ENCODE peak calls at places on chromosomes 16 and 17, in four cellular contexts. Q is esophagus squamous epithelium, W is adrenal gland, M is uterus. H is an unnamed sample.

GRCh38 chr17:20263595-20263994 is 203.7 kb downstream of the LGALS9B start:
- DNase-seq in Q (no peak), W (no peak), M (peak), H (no peak)

GRCh38 chr17:6903516-6903915 is 72.0 kb upstream of the TEKT1 start:
- DNase-seq in Q (no peak), W (no peak), M (no peak), H (no peak)

GRCh38 chr16:30953511-30954124 is 3.9 kb upstream of the SETD1A start:
- DNase-seq in Q (no peak), W (peak), M (peak), H (peak)

GRCh38 chr16:53219795-53220194 is 165.0 kb downstream of the CHD9 start:
- DNase-seq in Q (no peak), W (no peak), M (no peak), H (no peak)

GRCh38 chr17:12883472-12883871 is 94.2 kb downstream of the ARHGAP44 start:
- DNase-seq in Q (no peak), W (no peak), M (no peak), H (no peak)

GRCh38 chr17:7838291-7839075 is 4.5 kb downstream of the KDM6B start:
- DNase-seq in Q (no peak), W (peak), M (peak), H (peak)

GRCh38 chr17:12567077-12568053 is 98.3 kb upstream of the MYOCD start:
- DNase-seq in Q (no peak), W (no peak), M (no peak), H (no peak)

GRCh38 chr17:73929860-73930430 is 273.5 kb upstream of the RPL38 start:
- DNase-seq in Q (no peak), W (no peak), M (no peak), H (no peak)

GRCh38 chr16:67530013-67530939 is 1.6 kb downstream of the RIPOR1 start:
- DNase-seq in Q (no peak), W (peak), M (peak), H (peak)

GRCh38 chr17:59377410-59377809 is 46.0 kb downstream of the YPEL2 start:
- DNase-seq in Q (no peak), W (no peak), M (no peak), H (no peak)

GRCh38 chr16:87924041-87924851 is 12.1 kb downstream of the CA5A start:
- DNase-seq in Q (no peak), W (no peak), M (no peak), H (no peak)

GRCh38 chr17:57924677-57925076 is 30.5 kb downstream of the CUEDC1 start:
- DNase-seq in Q (no peak), W (peak), M (no peak), H (no peak)

GRCh38 chr16:86806838-86807351 is 228.5 kb downstream of the FOXL1 start:
- DNase-seq in Q (no peak), W (no peak), M (no peak), H (no peak)

GRCh38 chr17:7589891-7590611 is at the start of gene SOX15:
- DNase-seq in Q (no peak), W (no peak), M (no peak), H (no peak)

GRCh38 chr16:21263640-21264211 is 14.4 kb downstream of the CRYM start:
- DNase-seq in Q (no peak), W (peak), M (no peak), H (no peak)

GRCh38 chr16:74605746-74606520 is 981 bp downstream of the GLG1 start:
- DNase-seq in Q (no peak), W (no peak), M (no peak), H (no peak)

GRCh38 chr17:3621146-3621720 is 12.0 kb upstream of the TRPV1 start:
- DNase-seq in Q (no peak), W (no peak), M (no peak), H (no peak)

GRCh38 chr17:75831032-75831567 is 13.1 kb downstream of the UNC13D start:
- DNase-seq in Q (no peak), W (no peak), M (no peak), H (no peak)

GRCh38 chr17:81057079-81057730 is 22.3 kb downstream of the BAIAP2 start:
- DNase-seq in Q (no peak), W (peak), M (peak), H (peak)

GRCh38 chr16:78310196-78310595 is 210.7 kb downstream of the WWOX start:
- DNase-seq in Q (no peak), W (no peak), M (no peak), H (no peak)

GRCh38 chr16:73743665-73744496 is 552.7 kb upstream of the PSMD7 start:
- DNase-seq in Q (no peak), W (no peak), M (no peak), H (no peak)

GRCh38 chr17:79798296-79799173 is 1.7 kb upstream of the CBX8 start:
- DNase-seq in Q (no peak), W (no peak), M (no peak), H (no peak)

GRCh38 chr16:380837-381787 is 666 bp downstream of the PGAP6 start:
- DNase-seq in Q (no peak), W (no peak), M (no peak), H (peak)

GRCh38 chr16:50718761-50719400 is 23.0 kb upstream of the CYLD start:
- DNase-seq in Q (no peak), W (no peak), M (no peak), H (no peak)

GRCh38 chr16:84228321-84228838 is 11.4 kb downstream of the KCNG4 start:
- DNase-seq in Q (no peak), W (peak), M (peak), H (peak)
- H3K27ac ChIP-seq in Q (no peak), W (no peak), M (peak), H (no peak)

DNA sequence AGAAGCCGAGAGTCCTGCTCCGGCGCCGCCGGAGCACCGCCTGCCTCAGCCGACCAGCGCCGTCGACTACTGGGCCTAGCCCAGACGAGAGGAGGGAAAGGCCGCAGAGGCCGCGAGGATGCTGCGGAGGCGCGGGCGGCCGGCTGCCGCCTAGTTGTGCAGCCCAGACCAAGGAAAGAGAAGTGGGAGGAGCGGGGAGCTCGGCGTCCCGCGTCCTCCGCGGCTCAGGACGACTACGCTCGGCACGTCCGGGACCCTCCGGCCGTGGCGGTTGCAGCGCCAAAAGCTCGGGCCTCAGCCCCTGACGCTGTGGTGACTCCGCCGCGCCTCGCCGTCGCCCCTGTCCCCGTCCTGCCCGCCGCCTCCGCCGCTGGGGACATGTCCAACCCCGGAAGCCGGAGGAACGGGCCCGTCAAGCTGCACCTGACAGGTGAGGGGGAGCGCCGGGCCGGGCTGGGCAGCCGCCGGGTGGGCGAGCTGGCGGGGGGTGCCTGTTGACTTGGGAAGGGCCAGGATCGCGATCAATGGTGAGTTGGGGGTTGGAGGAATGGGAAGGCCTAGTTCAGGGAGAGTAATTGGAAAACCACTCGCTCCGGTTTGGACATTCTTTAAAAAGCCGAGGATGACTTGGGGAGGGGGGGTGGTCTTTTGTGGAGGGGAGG is 37.7 kb downstream of the RNF135 start:
- DNase-seq in Q (no peak), W (peak), M (peak), H (peak)
- H3K27ac ChIP-seq in Q (peak), W (peak), M (peak), H (peak)

GRCh38 chr17:38426441-38426840 is 1.8 kb upstream of the ARHGAP23 start:
- DNase-seq in Q (no peak), W (no peak), M (no peak), H (peak)
- H3K27ac ChIP-seq in Q (peak), W (peak), M (peak), H (peak)

GRCh38 chr16:81403208-81403600 is 41.4 kb upstream of the CMIP start:
- DNase-seq in Q (no peak), W (no peak), M (no peak), H (no peak)

GRCh38 chr16:81399909-81400308 is 44.7 kb upstream of the CMIP start:
- DNase-seq in Q (no peak), W (no peak), M (no peak), H (no peak)

GRCh38 chr16:81401035-81401950 is 43.3 kb upstream of the CMIP start:
- DNase-seq in Q (no peak), W (no peak), M (peak), H (peak)

GRCh38 chr16:81405702-81406113 is 38.9 kb upstream of the CMIP start:
- DNase-seq in Q (no peak), W (no peak), M (no peak), H (no peak)

DNA sequence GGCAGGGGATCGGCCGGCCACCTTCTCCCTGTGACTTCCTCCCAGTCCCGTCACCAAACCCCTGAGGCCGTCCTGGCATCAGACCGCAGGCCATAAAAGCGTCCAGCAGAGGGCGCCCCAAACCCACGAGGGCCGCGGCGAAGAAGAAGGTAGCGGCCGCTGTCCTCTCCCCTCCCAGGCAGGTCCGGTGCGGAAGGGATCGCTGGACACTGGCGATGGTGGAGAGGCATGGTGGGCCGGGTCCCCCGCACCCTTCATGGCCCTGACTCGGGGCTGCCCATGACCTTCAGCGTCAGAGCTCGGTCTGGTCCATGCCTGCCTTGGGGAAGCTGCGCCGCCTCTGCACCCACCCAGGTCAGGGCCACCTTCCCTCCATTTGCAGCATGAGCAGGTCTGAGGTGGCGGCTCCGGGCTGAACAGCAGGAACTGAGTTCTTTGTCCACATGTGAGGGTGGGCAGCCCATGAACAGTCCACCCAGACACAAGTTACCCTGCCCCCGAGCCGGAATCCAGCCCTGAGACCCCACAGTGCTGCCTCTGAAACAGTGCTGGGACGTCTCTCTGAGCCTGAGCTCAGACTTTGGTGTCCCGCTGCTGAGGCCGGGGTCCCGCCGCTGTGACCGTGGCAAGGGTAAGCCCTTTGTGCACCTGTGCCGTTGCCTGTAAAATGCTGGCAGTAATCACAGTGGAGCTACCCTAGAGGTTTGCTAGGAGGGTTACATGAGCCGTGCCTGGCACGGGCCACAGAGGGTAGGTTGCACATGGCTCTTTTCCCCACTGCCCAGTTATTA is 40.8 kb upstream of the CMIP start:
- DNase-seq in Q (no peak), W (peak), M (peak), H (peak)
- H3K27ac ChIP-seq in Q (peak), W (no peak), M (no peak), H (no peak)